ENCODE peak calls at places on chromosomes 4 and X, in eight cellular contexts. K is heart right ventricle, P is GM23338, L is DND-41, B is IMR-90, X is tibial nerve, J is testis, V is upper lobe of left lung. N is an unnamed sample.

GRCh38 chr4:145061325-145061920 is 36.6 kb downstream of the ANAPC10 start:
- DNase-seq in K (no peak), P (peak; percentile 61), L (no peak), B (peak; percentile 67), X (no peak), J (no peak), V (no peak), N (no peak)

GRCh38 chr4:1130318-1131186 is 17.2 kb upstream of the RNF212 start:
- DNase-seq in K (peak; percentile 49), P (peak; percentile 74), L (peak; percentile 78), B (peak; percentile 76), X (peak; percentile 42), J (peak; percentile 70), V (peak; percentile 65), N (peak; percentile 74)

GRCh38 chrX:19179389-19179788 is 57.1 kb upstream of the ADGRG2 start:
- DNase-seq in K (no peak), P (no peak), L (no peak), B (no peak), X (no peak), J (no peak), V (no peak), N (no peak)

GRCh38 chr4:2733001-2733843 is 22.9 kb downstream of the TNIP2 start:
- DNase-seq in K (no peak), P (no peak), L (no peak), B (no peak), X (no peak), J (no peak), V (no peak), N (no peak)

GRCh38 chr4:2141762-2142520 is 82.8 kb downstream of the NAT8L start:
- DNase-seq in K (no peak), P (peak; percentile 58), L (no peak), B (no peak), X (no peak), J (peak; percentile 34), V (no peak), N (no peak)

GRCh38 chr4:155666701-155667537 is at the start of gene GUCY1A1:
- DNase-seq in K (peak; percentile 62), P (peak; percentile 81), L (peak; percentile 80), B (no peak), X (no peak), J (peak; percentile 31), V (peak; percentile 76), N (peak; percentile 19)

GRCh38 chr4:78766026-78766425 is 10.1 kb upstream of the BMP2K start:
- DNase-seq in K (no peak), P (no peak), L (no peak), B (peak; percentile 87), X (no peak), J (no peak), V (no peak), N (no peak)

GRCh38 chrX:96436105-96436504 is 248.5 kb upstream of the DIAPH2 start:
- DNase-seq in K (no peak), P (no peak), L (no peak), B (peak; percentile 69), X (no peak), J (no peak), V (no peak), N (no peak)

GRCh38 chrX:48711929-48712505 is 15.5 kb downstream of the SUV39H1 start:
- DNase-seq in K (no peak), P (no peak), L (no peak), B (no peak), X (no peak), J (no peak), V (no peak), N (no peak)

GRCh38 chr4:152165851-152166250 is 370.0 kb downstream of the FBXW7 start:
- DNase-seq in K (no peak), P (no peak), L (no peak), B (no peak), X (no peak), J (no peak), V (no peak), N (no peak)

GRCh38 chrX:23845316-23845932 is 62.3 kb downstream of the APOO start:
- DNase-seq in K (no peak), P (no peak), L (no peak), B (no peak), X (no peak), J (no peak), V (no peak), N (peak; percentile 45)

GRCh38 chr4:120544838-120545237 is 377.7 kb downstream of the PRDM5 start:
- DNase-seq in K (no peak), P (no peak), L (no peak), B (no peak), X (no peak), J (peak; percentile 66), V (no peak), N (no peak)

GRCh38 chrX:1093586-1094538 is 118.6 kb downstream of the CRLF2 start:
- DNase-seq in K (no peak), P (no peak), L (no peak), B (no peak), X (no peak), J (no peak), V (no peak), N (no peak)

GRCh38 chr4:91113130-91113706 is 986.0 kb downstream of the CCSER1 start:
- DNase-seq in K (no peak), P (peak; percentile 82), L (no peak), B (peak; percentile 6), X (no peak), J (no peak), V (no peak), N (no peak)

GRCh38 chrX:103628386-103629290 is at the start of gene TCEAL1:
- DNase-seq in K (peak; percentile 52), P (peak; percentile 58), L (peak; percentile 66), B (peak; percentile 27), X (peak; percentile 45), J (peak; percentile 86), V (peak; percentile 79), N (peak; percentile 70)

GRCh38 chrX:7233632-7234406 is 85.9 kb upstream of the PUDP start:
- DNase-seq in K (no peak), P (peak; percentile 4), L (no peak), B (no peak), X (no peak), J (no peak), V (no peak), N (no peak)

GRCh38 chrX:74179499-74179898 is 124.5 kb upstream of the ZCCHC13 start:
- DNase-seq in K (no peak), P (no peak), L (no peak), B (no peak), X (no peak), J (no peak), V (no peak), N (no peak)

GRCh38 chr4:172169871-172170270 is 356.7 kb downstream of the GALNTL6 start:
- DNase-seq in K (no peak), P (peak; percentile 30), L (no peak), B (peak; percentile 11), X (no peak), J (no peak), V (no peak), N (no peak)

GRCh38 chrX:153380691-153381090 is 20.5 kb downstream of the PNMA6E start:
- DNase-seq in K (no peak), P (no peak), L (no peak), B (no peak), X (no peak), J (peak; percentile 26), V (no peak), N (no peak)

GRCh38 chrX:153379508-153379907 is 21.6 kb downstream of the PNMA6E start:
- DNase-seq in K (no peak), P (no peak), L (no peak), B (no peak), X (no peak), J (no peak), V (no peak), N (no peak)

GRCh38 chrX:153382563-153383482 is 18.3 kb downstream of the PNMA6E start:
- DNase-seq in K (no peak), P (no peak), L (no peak), B (no peak), X (no peak), J (no peak), V (no peak), N (no peak)

GRCh38 chrX:153379971-153380581 is 21.1 kb downstream of the PNMA6E start:
- DNase-seq in K (no peak), P (no peak), L (no peak), B (no peak), X (no peak), J (peak; percentile 18), V (no peak), N (no peak)

GRCh38 chrX:153381684-153382532 is 19.2 kb downstream of the PNMA6E start:
- DNase-seq in K (peak; percentile 15), P (peak; percentile 7), L (peak; percentile 64), B (peak; percentile 81), X (no peak), J (peak; percentile 40), V (no peak), N (no peak)
- TF ChIP-seq CTCF in K (no peak), P (no peak), L (peak; percentile 48), B (peak; percentile 22), X (no peak), J (no peak), V (no peak), N (no peak)

DNA sequence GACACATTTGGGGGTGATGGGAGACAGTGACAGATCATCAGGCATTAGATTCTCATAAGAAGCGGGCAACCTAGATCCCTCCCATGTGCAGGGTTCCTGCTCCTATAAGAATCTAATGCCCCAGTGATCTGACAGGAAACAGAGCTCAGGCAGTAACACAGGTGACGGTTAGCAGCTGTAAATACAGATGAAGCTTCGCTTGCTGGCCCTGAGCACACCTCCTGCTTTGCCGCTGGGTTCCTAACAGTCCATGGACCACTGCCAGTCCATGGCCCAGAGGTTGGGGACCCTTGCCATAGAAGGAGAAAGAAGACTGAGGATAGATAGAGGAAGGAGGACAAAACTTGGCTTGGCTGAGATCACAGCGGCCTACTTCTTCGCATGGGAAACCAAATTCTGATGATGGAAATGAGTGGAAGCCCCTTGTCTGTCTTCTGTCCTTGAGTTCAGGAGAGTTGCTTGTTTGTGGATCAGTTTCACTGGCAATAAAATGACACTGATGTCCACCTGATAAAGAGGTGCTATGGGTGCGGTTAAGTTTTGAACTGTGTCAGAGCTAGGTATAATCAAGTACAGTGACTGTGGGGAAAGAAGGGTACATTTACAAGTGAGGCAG is 1.7 kb upstream of the TIFA start:
- DNase-seq in K (no peak), P (no peak), L (peak; percentile 33), B (no peak), X (no peak), J (no peak), V (no peak), N (no peak)
- H3K4me1 ChIP-seq in K (peaks cover 54% of the 10 kb centered on the region), P (peaks cover 5% of the 10 kb centered on the region), L (peaks cover 68% of the 10 kb centered on the region), B (peaks cover 2% of the 10 kb centered on the region), X (peaks cover 20% of the 10 kb centered on the region), J (no peaks in the 10 kb centered on the region), V (peaks cover 18% of the 10 kb centered on the region), N (no peaks in the 10 kb centered on the region)

GRCh38 chr4:176125063-176125462 is 59.4 kb downstream of the WDR17 start:
- DNase-seq in K (no peak), P (no peak), L (no peak), B (peak; percentile 35), X (no peak), J (no peak), V (no peak), N (no peak)
- H3K4me3 ChIP-seq in K (no peak overlapping the region), P (no peak overlapping the region), L (no peak overlapping the region), B (no peak overlapping the region), X (no peak overlapping the region), J (no peak overlapping the region), V (no peak overlapping the region), N (no peak overlapping the region)

DNA sequence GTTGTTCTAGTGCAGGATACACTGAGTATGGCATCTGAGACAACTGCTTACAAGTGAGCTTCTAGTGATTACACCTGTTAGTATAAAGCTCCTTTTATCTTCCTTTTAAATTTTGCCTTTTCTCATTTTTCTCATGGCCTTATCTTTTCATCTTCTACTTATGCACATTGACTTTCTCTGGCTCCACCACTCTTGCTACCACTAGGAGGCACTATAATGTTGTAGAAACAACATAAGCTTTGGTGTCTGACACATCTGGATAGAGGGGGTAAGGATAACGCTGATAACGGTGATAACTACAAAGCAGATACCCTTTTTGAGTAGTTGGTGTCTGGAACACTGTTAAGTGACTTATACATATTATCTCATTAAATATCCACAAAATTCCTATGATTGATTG is 187.4 kb upstream of the TEX13C start:
- DNase-seq in K (no peak), P (peak; percentile 72), L (no peak), B (peak; percentile 0), X (no peak), J (no peak), V (no peak), N (no peak)
- TF ChIP-seq CTCF in K (peak; percentile 14), P (peak; percentile 71), L (peak; percentile 61), B (peak; percentile 33), X (no peak), J (no peak), V (peak; percentile 19), N (no peak)